ENCODE peak calls at places on chromosomes 4 and X, in five cellular contexts. H, V, U, K and Z are unnamed samples. For H3K4me1, the result is how much of the 10 kb centered on the place peaks cover.

GRCh38 chr4:31360786-31361185 is 640.6 kb downstream of the PCDH7 start:
- DNase-seq in H (no peak), V (no peak), U (no peak), K (no peak), Z (no peak)

GRCh38 chrX:23776363-23776762 is 6.6 kb upstream of the SAT1 start:
- DNase-seq in H (no peak), V (no peak), U (no peak), K (no peak), Z (no peak)

GRCh38 chrX:42096262-42096939 is 173.0 kb upstream of the CASK start:
- DNase-seq in H (no peak), V (no peak), U (no peak), K (no peak), Z (no peak)

GRCh38 chrX:40389555-40389954 is 191.2 kb upstream of the ATP6AP2 start:
- DNase-seq in H (no peak), V (no peak), U (no peak), K (no peak), Z (no peak)

GRCh38 chrX:35340451-35340850 is 397.9 kb downstream of the FAM47B start:
- DNase-seq in H (no peak), V (no peak), U (no peak), K (no peak), Z (no peak)

GRCh38 chrX:73916931-73917657 is 354.1 kb downstream of the CHIC1 start:
- DNase-seq in H (peak), V (no peak), U (no peak), K (no peak), Z (no peak)

GRCh38 chr4:113024373-113024772 is 25.1 kb upstream of the ANK2 start:
- DNase-seq in H (no peak), V (no peak), U (no peak), K (no peak), Z (no peak)

GRCh38 chr4:159077702-159078495 is 25.0 kb upstream of the RAPGEF2 start:
- DNase-seq in H (no peak), V (peak), U (no peak), K (no peak), Z (no peak)

GRCh38 chr4:149713031-149713430 is 102.6 kb downstream of the IQCM start:
- DNase-seq in H (no peak), V (no peak), U (no peak), K (no peak), Z (no peak)

GRCh38 chrX:40866878-40867277 is 131.5 kb upstream of the MED14 start:
- DNase-seq in H (no peak), V (peak), U (no peak), K (no peak), Z (no peak)

GRCh38 chr4:181646864-181647263 is 596.3 kb upstream of the TENM3 start:
- DNase-seq in H (no peak), V (no peak), U (no peak), K (no peak), Z (no peak)

GRCh38 chr4:6563935-6564645 is 10.9 kb upstream of the MAN2B2 start:
- DNase-seq in H (no peak), V (no peak), U (no peak), K (no peak), Z (no peak)

GRCh38 chr4:177105526-177105925 is 204.1 kb upstream of the NEIL3 start:
- DNase-seq in H (no peak), V (no peak), U (no peak), K (no peak), Z (no peak)

GRCh38 chr4:155762351-155762750 is 3.5 kb downstream of the GUCY1B1 start:
- DNase-seq in H (no peak), V (no peak), U (no peak), K (no peak), Z (no peak)

GRCh38 chrX:42751573-42751972 is 26.4 kb downstream of the PPP1R2C start:
- DNase-seq in H (no peak), V (no peak), U (no peak), K (no peak), Z (no peak)

GRCh38 chrX:154696328-154697045 is 43.1 kb upstream of the CTAG2 start:
- DNase-seq in H (no peak), V (no peak), U (no peak), K (no peak), Z (no peak)

GRCh38 chr4:130563185-130563890 is 1467.4 kb downstream of the C4orf33 start:
- DNase-seq in H (peak), V (no peak), U (no peak), K (no peak), Z (no peak)

GRCh38 chr4:14906805-14907204 is 95.5 kb upstream of the CPEB2 start:
- DNase-seq in H (no peak), V (no peak), U (no peak), K (no peak), Z (no peak)

GRCh38 chrX:109847257-109848187 is 114.5 kb upstream of the ACSL4 start:
- DNase-seq in H (no peak), V (no peak), U (no peak), K (no peak), Z (no peak)

GRCh38 chr4:146161243-146161642 is 14.3 kb upstream of the LSM6 start:
- DNase-seq in H (no peak), V (no peak), U (no peak), K (no peak), Z (no peak)

GRCh38 chrX:76477352-76477751 is 49.8 kb downstream of the MAGEE1 start:
- DNase-seq in H (no peak), V (no peak), U (no peak), K (no peak), Z (no peak)

DNA sequence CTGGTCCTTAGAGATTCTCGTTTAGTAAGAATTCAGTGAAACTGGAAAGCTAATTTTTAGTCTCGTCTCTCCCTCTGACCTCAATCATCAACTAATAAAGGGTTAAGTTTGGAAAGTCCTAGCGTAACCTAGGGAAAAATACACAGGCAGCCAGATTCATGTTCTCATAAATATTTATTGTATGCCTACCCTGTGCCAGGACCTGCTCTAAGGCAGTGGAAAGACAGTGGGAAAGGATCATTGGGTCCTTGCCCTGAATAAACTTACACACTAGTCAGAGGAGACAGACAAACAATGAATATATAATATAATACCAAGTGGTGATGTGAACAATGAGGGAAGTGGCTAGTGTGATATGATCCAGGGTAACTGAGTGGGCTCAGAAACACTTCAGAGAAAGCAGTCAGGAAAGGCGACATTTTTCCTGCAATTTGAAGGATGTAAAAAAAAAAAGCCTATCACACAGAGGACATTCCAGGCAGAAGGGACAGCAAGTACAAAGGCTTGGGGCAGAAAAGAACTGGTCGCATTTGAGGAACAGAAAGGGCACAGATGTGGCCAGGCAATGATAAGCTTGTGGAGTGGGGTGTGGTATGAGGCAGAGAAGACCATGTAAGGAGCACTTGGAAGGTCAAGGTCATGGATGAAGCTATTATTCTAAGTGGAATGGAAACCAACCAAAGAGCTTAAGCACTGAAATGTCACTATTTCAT is 128.8 kb downstream of the AMELX start:
- DNase-seq in H (no peak), V (peak), U (no peak), K (no peak), Z (no peak)
- H3K27ac ChIP-seq in H (no peak), V (peak), U (no peak), K (no peak), Z (no peak)

DNA sequence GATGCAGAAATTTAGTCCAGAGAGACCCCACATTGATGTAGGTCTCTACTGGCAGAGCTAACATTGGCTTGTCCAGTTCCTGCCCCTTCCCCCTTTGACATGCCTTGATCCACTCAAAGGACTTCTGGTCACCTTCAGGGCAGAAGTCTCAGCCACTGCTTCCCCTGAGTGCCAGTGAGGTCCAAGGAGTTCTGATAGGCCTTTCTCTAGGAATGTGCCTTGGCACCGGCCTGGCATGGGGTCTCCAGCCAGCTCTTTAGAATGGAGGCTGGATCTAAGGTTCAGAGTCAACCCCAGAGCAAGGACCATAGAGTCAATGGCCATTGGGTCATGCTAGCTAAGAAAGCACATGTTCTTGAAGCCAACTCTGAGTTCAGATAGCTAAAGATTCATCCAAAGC is 88.6 kb upstream of the PJA1 start:
- DNase-seq in H (no peak), V (no peak), U (no peak), K (no peak), Z (no peak)
- H3K4me1 ChIP-seq in H (under half), V (under half), U (under half), K (under half), Z (under half)

DNA sequence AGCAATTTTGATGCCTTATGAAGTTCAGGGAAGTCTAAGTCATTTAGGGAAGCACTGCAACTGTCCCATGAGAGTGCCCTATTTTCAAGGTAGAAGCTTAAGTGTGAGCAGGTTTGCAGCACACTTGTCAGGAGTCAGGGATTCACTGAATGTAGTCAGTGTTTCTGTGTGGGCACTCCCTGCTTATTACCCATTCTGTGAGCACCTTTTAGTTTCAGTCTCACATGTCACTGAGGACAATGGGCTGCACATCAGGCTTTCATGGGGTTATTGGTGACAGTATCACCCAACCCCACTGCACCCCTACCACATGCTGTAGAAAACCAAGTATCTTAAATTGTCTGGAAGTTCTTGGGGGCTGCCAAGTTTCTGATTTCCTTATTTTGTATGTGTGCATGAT is 2.9 kb upstream of the CCNG2 start:
- DNase-seq in H (no peak), V (no peak), U (no peak), K (no peak), Z (no peak)
- H3K4me3 ChIP-seq in H (no peak), V (no peak), U (no peak), K (no peak), Z (no peak)

GRCh38 chr4:55121246-55121645 is 4.1 kb downstream of the KDR start:
- DNase-seq in H (no peak), V (no peak), U (no peak), K (no peak), Z (no peak)

GRCh38 chr4:55125087-55125721 is at the start of gene KDR:
- DNase-seq in H (peak), V (peak), U (no peak), K (no peak), Z (no peak)

GRCh38 chr4:55124337-55125076 is 888 bp downstream of the KDR start:
- DNase-seq in H (peak), V (no peak), U (no peak), K (no peak), Z (no peak)

GRCh38 chr4:55123791-55124190 is 1.6 kb downstream of the KDR start:
- DNase-seq in H (no peak), V (no peak), U (no peak), K (no peak), Z (no peak)

GRCh38 chr4:55122235-55122634 is 3.2 kb downstream of the KDR start:
- DNase-seq in H (no peak), V (no peak), U (no peak), K (no peak), Z (no peak)
- H3K27ac ChIP-seq in H (no peak), V (no peak), U (no peak), K (no peak), Z (no peak)

GRCh38 chr4:169098054-169098896 is 88.2 kb upstream of the CBR4 start:
- DNase-seq in H (no peak), V (no peak), U (no peak), K (no peak), Z (no peak)
- H3K4me1 ChIP-seq in H (under half), V (under half), U (under half), K (under half), Z (under half)

DNA sequence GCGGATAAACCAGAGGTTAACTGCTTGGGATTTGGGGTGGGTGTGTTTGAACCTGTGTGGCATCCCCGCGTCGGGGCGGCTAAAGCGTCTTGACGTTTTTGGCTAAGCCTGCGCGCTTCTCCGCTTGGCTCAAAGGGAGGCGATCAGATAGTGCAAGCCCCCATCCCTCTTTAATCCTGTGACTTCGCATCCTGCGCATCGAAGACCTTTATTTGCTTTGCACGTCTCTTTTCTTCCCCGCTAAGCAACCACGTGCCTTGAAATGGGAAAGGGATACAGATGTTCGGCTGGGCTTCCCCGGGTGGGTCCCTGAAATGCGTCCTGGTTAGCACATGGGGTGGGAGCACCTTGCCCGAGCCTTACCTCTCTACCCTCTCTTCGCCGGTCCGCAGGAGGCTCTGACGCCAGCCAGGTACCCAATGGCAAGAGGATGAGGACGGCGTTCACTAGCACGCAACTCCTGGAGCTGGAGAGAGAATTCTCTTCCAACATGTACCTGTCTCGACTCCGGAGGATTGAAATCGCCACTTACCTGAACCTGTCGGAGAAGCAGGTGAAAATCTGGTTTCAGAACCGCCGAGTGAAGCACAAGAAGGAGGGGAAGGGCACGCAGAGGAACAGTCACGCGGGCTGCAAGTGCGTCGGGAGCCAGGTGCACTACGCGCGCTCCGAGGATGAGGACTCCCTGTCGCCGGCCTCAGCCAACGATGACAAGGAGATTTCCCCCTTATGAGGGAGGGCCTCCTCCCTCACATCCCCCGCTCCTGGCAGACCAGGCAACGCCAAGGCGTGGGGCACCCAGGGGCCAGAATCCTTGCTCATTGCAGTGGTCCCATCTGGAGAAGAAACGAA is 1.5 kb downstream of the GSX2 start:
- DNase-seq in H (no peak), V (no peak), U (no peak), K (no peak), Z (no peak)
- H3K4me3 ChIP-seq in H (no peak), V (no peak), U (peak), K (peak), Z (peak)

GRCh38 chr4:52993771-52994170 is 131.7 kb downstream of the RASL11B start:
- DNase-seq in H (no peak), V (no peak), U (no peak), K (no peak), Z (no peak)
- H3K27ac ChIP-seq in H (no peak), V (no peak), U (no peak), K (no peak), Z (no peak)

DNA sequence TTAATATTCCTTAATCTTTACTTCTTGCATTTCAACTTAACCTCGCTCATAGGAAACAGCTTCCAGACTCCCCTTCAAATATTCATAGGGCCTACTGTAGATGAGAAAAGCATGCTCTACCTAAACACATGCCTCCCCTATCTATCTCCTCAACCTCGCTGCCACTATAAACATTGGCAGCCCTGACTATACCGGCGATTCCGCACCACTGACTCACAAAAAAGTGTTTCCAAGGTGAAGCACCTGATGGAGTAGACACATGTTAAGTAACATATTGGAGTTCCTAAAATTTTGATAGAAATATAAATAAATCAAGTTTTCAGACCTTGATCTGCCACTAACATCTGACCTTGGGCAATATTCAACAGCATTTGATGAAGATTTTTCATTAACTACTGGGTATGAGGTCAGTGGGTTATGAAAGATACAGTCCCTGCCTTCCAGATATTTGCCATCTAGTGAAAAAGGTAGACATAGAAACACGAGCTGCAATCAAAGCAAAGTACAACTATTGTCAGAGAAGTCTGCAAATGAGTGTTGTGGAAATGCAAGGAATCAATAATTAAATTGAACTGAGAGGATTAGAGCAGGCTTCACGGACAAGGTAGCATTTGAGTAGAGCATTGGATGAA is 184.2 kb downstream of the MAML3 start:
- DNase-seq in H (no peak), V (no peak), U (no peak), K (no peak), Z (no peak)
- H3K4me1 ChIP-seq in H (under half), V (under half), U (under half), K (under half), Z (under half)